ENCODE peak calls at places on chromosomes 13 and 19, in five cellular contexts. One of them, this sample, is unnamed.

GRCh38 chr13:91567485-91568207 is 169.2 kb downstream of the GPC5 start:
- DNase-seq in IMR-90: no peak
- DNase-seq in H9: no peak
- DNase-seq in mesendoderm: no peak
- DNase-seq in H1: no peak
- DNase-seq in this sample: peak

GRCh38 chr19:54114340-54114826 is 1.1 kb downstream of the TFPT start:
- DNase-seq in H1: no peak
- DNase-seq in H9: no peak
- DNase-seq in mesendoderm: no peak
- DNase-seq in IMR-90: peak
- DNase-seq in this sample: no peak

GRCh38 chr19:57067440-57067839 is 52.3 kb upstream of the USP29 start:
- DNase-seq in mesendoderm: no peak
- DNase-seq in IMR-90: no peak
- DNase-seq in H9: no peak
- DNase-seq in H1: no peak
- DNase-seq in this sample: no peak

GRCh38 chr19:50649433-50650391 is at the start of gene C19orf81:
- DNase-seq in mesendoderm: peak
- DNase-seq in IMR-90: peak
- DNase-seq in H9: peak
- DNase-seq in H1: no peak
- DNase-seq in this sample: no peak

GRCh38 chr19:46860846-46861690 is at the start of gene ARHGAP35:
- DNase-seq in IMR-90: no peak
- DNase-seq in H1: no peak
- DNase-seq in mesendoderm: no peak
- DNase-seq in H9: peak
- DNase-seq in this sample: no peak

GRCh38 chr19:33332248-33332647 is 29.9 kb upstream of the CEBPA start:
- DNase-seq in H9: no peak
- DNase-seq in IMR-90: no peak
- DNase-seq in mesendoderm: no peak
- DNase-seq in H1: no peak
- DNase-seq in this sample: no peak

GRCh38 chr13:45238945-45239795 is 38.3 kb upstream of the KCTD4 start:
- DNase-seq in H9: no peak
- DNase-seq in H1: no peak
- DNase-seq in IMR-90: peak
- DNase-seq in mesendoderm: no peak
- DNase-seq in this sample: no peak

GRCh38 chr19:2289714-2290435 is 7.9 kb upstream of the PEAK3 start:
- DNase-seq in H9: no peak
- DNase-seq in IMR-90: no peak
- DNase-seq in mesendoderm: no peak
- DNase-seq in H1: no peak
- DNase-seq in this sample: no peak

GRCh38 chr19:57002195-57002601 is 117.6 kb upstream of the USP29 start:
- DNase-seq in mesendoderm: no peak
- DNase-seq in H1: no peak
- DNase-seq in H9: no peak
- DNase-seq in IMR-90: no peak
- DNase-seq in this sample: no peak

GRCh38 chr13:26529441-26529840 is 28.0 kb upstream of the WASF3 start:
- DNase-seq in IMR-90: peak
- DNase-seq in mesendoderm: peak
- DNase-seq in H1: peak
- DNase-seq in H9: peak
- DNase-seq in this sample: peak

GRCh38 chr19:33298146-33298911 is 4.0 kb downstream of the CEBPA start:
- DNase-seq in H1: no peak
- DNase-seq in IMR-90: no peak
- DNase-seq in mesendoderm: no peak
- DNase-seq in H9: no peak
- DNase-seq in this sample: no peak

GRCh38 chr13:27792393-27793218 is at the start of gene GSX1:
- DNase-seq in mesendoderm: peak
- DNase-seq in H9: peak
- DNase-seq in IMR-90: peak
- DNase-seq in H1: peak
- DNase-seq in this sample: peak

GRCh38 chr19:28288850-28289249 is 924.1 kb downstream of the UQCRFS1 start:
- DNase-seq in H1: no peak
- DNase-seq in H9: no peak
- DNase-seq in mesendoderm: no peak
- DNase-seq in IMR-90: no peak
- DNase-seq in this sample: no peak

GRCh38 chr19:53903055-53903680 is 5.9 kb upstream of the CACNG7 start:
- DNase-seq in IMR-90: peak
- DNase-seq in H1: no peak
- DNase-seq in H9: peak
- DNase-seq in mesendoderm: peak
- DNase-seq in this sample: peak

GRCh38 chr19:55632463-55632834 is 8.1 kb upstream of the ZNF784 start:
- DNase-seq in H9: peak
- DNase-seq in IMR-90: peak
- DNase-seq in H1: no peak
- DNase-seq in mesendoderm: peak
- DNase-seq in this sample: peak

GRCh38 chr13:44920013-44920412 is 69.3 kb downstream of the NUFIP1 start:
- DNase-seq in H1: no peak
- DNase-seq in IMR-90: no peak
- DNase-seq in H9: no peak
- DNase-seq in mesendoderm: no peak
- DNase-seq in this sample: no peak

DNA sequence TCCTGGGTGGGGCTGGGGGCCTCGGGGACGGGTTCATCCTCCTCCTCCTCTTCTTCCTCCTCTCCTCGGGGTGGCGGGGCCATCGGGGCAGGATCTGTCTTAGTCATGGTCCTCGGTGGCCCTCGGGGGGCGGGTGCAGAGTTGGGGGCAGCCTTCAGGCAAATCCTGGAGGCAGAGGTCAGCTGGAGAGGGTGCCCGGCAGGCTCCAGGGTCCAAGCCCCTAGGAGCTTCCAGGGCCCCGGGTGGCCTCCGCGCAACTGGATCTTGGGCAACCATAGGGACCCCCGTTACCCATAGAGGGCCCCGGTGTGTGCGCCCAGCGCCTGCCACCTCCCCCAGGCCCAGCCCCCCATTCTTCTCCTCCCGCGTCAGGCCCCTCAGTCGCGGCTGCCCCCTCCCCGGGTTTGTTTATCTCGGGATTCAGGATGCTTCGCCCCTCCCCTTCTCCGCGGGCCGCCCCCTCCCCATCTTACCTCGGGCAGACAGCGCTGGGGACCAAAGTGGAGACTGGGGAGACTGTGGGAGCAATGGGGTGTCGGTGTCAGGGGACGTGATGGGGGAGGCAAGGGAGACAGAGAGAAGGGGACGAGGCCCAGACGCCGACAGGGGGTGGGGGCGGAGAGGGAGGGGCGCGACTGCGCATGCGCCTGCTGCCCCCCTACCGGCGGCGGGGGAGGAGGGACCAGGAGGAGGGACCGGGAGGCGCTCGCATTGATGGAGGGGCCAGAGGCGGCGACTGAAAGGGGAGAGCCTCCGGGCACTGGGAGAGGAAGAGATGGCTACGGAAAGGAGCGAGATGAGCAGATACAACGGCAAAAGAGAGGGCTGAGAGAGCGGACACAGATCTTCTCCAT is at the start of gene CLIP3:
- DNase-seq in mesendoderm: peak
- DNase-seq in H1: no peak
- DNase-seq in IMR-90: peak
- DNase-seq in H9: peak
- DNase-seq in this sample: peak
- H2BK5ac ChIP-seq in mesendoderm: no peak
- H2BK5ac ChIP-seq in H1: no peak
- H2BK5ac ChIP-seq in IMR-90: peak
- H2BK5ac ChIP-seq in H9: no peak
- H2BK5ac ChIP-seq in this sample: no peak

DNA sequence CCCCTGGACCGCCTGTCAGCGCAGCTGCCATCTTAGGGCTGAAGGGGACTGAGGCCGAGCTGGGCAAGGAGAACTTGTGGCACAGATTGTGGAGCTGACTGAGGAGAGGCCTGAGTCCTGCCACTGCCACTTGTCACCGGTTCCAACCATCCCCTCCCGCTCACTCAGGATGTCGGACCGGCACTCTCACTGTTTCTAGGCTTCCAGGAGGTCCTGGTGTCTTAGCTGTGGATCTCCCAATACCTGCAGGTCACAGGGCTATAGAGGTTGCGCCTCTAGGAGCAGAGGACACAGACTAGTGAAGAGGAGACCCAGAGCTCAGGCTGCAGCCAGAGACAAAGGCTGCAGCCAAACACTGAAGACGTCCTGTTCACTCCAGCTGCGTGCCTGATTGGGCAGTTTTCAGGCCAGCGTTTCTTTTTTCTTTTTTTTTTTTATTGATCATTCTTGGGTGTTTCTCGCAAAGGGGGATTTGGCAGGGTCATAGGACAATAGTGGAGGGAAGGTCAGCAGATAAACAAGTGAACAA is 15.3 kb upstream of the ZNF486 start:
- DNase-seq in mesendoderm: peak
- DNase-seq in IMR-90: no peak
- DNase-seq in H1: no peak
- DNase-seq in H9: peak
- DNase-seq in this sample: no peak
- H2BK5ac ChIP-seq in mesendoderm: no peak
- H2BK5ac ChIP-seq in IMR-90: no peak
- H2BK5ac ChIP-seq in H1: no peak
- H2BK5ac ChIP-seq in H9: no peak
- H2BK5ac ChIP-seq in this sample: no peak

DNA sequence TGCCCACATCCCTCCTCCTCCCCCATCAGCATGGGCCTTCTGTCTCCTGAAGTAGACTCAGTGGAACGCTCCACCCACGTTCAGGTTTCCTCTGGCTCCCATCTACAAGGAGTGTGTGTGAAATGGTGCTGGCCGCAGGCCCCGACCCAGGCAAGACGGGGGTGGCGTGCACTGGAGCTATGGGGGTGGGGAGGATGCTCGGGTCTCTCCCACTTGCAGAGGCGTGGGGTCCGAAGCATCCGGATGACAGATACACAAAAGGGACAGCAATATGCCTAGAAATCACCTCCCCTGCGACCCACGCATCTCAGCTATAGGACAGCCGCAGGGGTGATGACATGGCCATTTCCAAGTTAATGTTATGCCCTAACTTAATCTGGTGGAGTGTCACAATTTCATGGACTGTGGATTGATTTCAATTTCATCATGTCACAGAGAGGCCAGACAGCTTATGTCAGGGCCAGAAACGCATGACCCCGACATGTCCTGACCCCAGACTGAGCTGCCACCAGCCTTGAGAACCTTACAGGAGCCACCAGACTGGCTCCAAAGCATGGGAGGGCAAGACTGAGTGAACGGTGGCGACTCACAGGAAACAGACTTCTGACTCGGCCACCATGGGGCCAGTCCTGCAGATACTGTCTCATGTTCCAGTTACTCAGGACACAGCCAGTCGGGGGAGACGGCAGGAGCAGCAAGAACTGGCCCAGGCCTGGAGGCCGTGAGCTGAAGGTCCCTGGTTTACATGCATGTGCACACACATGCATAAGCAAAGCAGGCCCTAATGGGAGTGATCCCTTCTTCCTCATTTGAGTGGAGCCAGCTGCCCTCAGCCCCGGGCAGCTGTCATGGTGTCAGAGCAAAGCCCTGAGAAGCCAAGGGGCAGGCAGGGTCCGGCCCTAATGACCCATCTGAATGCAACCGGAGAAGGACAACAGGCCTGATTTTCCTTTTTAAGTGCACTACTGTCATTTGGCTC is 82.2 kb downstream of the SLC7A1 start:
- DNase-seq in H9: no peak
- DNase-seq in IMR-90: peak
- DNase-seq in mesendoderm: no peak
- DNase-seq in H1: no peak
- DNase-seq in this sample: peak
- H2BK5ac ChIP-seq in H9: no peak
- H2BK5ac ChIP-seq in IMR-90: no peak
- H2BK5ac ChIP-seq in mesendoderm: no peak
- H2BK5ac ChIP-seq in H1: no peak
- H2BK5ac ChIP-seq in this sample: no peak

DNA sequence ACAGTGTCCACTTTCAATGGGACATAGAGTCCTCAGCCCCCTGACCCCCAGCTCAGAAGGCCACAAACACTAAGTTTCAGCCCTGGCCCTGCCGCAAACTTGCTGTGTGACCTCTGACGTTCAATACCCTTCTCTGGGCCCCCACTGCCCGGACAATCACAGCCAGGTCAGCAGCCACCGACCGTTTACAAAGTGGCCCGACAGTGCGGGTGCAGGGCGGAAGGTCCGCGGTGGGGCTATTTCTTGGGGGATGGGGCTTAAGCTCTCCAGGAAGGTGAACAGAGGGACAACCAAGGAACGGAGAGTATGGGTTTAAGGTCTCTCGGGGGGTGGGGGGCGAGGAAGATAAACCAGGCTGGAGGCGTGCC is 496 bp downstream of the SMIM7 start:
- DNase-seq in IMR-90: no peak
- DNase-seq in H1: no peak
- DNase-seq in H9: no peak
- DNase-seq in mesendoderm: no peak
- DNase-seq in this sample: no peak
- H2BK5ac ChIP-seq in IMR-90: peak
- H2BK5ac ChIP-seq in H1: peak
- H2BK5ac ChIP-seq in H9: no peak
- H2BK5ac ChIP-seq in mesendoderm: no peak
- H2BK5ac ChIP-seq in this sample: no peak

GRCh38 chr13:37914781-37915391 is 45.3 kb upstream of the TRPC4 start:
- DNase-seq in IMR-90: peak
- DNase-seq in mesendoderm: peak
- DNase-seq in H9: peak
- DNase-seq in H1: no peak
- DNase-seq in this sample: peak
- H2BK5ac ChIP-seq in IMR-90: no peak
- H2BK5ac ChIP-seq in mesendoderm: no peak
- H2BK5ac ChIP-seq in H9: no peak
- H2BK5ac ChIP-seq in H1: peak
- H2BK5ac ChIP-seq in this sample: no peak

GRCh38 chr19:21383980-21384582 is 12.9 kb upstream of the ZNF493 start:
- DNase-seq in IMR-90: no peak
- DNase-seq in mesendoderm: no peak
- DNase-seq in H1: no peak
- DNase-seq in H9: no peak
- DNase-seq in this sample: no peak
- H2BK5ac ChIP-seq in IMR-90: no peak
- H2BK5ac ChIP-seq in mesendoderm: no peak
- H2BK5ac ChIP-seq in H1: no peak
- H2BK5ac ChIP-seq in H9: no peak
- H2BK5ac ChIP-seq in this sample: no peak

GRCh38 chr13:41966671-41967070 is 5.8 kb upstream of the VWA8 start:
- DNase-seq in H9: no peak
- DNase-seq in mesendoderm: no peak
- DNase-seq in H1: no peak
- DNase-seq in IMR-90: peak
- DNase-seq in this sample: no peak
- H2BK5ac ChIP-seq in H9: no peak
- H2BK5ac ChIP-seq in mesendoderm: no peak
- H2BK5ac ChIP-seq in H1: no peak
- H2BK5ac ChIP-seq in IMR-90: no peak
- H2BK5ac ChIP-seq in this sample: no peak

This sample was measured in mesenchymal stem cell.